ENCODE peak calls at places on chromosomes 5 and 9, in four cellular contexts. S is cardiac fibroblast, H is endothelial cell of umbilical vein, C is progenitor cell of endocrine pancreas. E is an unnamed sample.

GRCh38 chr9:126301985-126302603 is 24.5 kb upstream of the MVB12B start:
- DNase-seq in S (peak; percentile 68), H (peak; percentile 68), C (no peak), E (no peak)

GRCh38 chr5:180437336-180437735 is 56.8 kb upstream of the CNOT6 start:
- DNase-seq in S (no peak), H (no peak), C (no peak), E (no peak)

GRCh38 chr9:97703437-97704326 is 6.5 kb upstream of the XPA start:
- DNase-seq in S (peak; percentile 87), H (peak; percentile 81), C (no peak), E (no peak)

GRCh38 chr9:114685951-114686350 is 4.0 kb upstream of the TEX48 start:
- DNase-seq in S (no peak), H (no peak), C (no peak), E (no peak)

GRCh38 chr9:82466616-82467251 is 478.2 kb downstream of the SPATA31D1 start:
- DNase-seq in S (peak; percentile 7), H (no peak), C (peak; percentile 11), E (no peak)

GRCh38 chr9:135221576-135221950 is 134.1 kb downstream of the OLFM1 start:
- DNase-seq in S (no peak), H (no peak), C (no peak), E (no peak)

GRCh38 chr5:95873351-95873750 is 50.8 kb upstream of the GLRX start:
- DNase-seq in S (no peak), H (no peak), C (no peak), E (no peak)

GRCh38 chr9:36163049-36163839 is 5.9 kb upstream of the CCIN start:
- DNase-seq in S (peak; percentile 89), H (peak; percentile 88), C (no peak), E (no peak)

GRCh38 chr9:12774861-12775367 is at the start of gene LURAP1L:
- DNase-seq in S (peak; percentile 83), H (peak; percentile 73), C (no peak), E (no peak)

GRCh38 chr9:137632432-137633161 is 13.8 kb downstream of the EHMT1 start:
- DNase-seq in S (no peak), H (peak; percentile 81), C (no peak), E (no peak)

GRCh38 chr9:129823163-129823933 is 588 bp downstream of the TOR1A start:
- DNase-seq in S (peak; percentile 39), H (peak; percentile 13), C (no peak), E (no peak)

GRCh38 chr5:81856948-81857928 is 106.3 kb upstream of the SSBP2 start:
- DNase-seq in S (peak; percentile 38), H (peak; percentile 62), C (no peak), E (no peak)

GRCh38 chr9:81984911-81985310 is 3.7 kb upstream of the SPATA31D1 start:
- DNase-seq in S (no peak), H (no peak), C (no peak), E (no peak)

GRCh38 chr5:77181173-77181572 is 29.3 kb upstream of the PDE8B start:
- DNase-seq in S (no peak), H (no peak), C (no peak), E (no peak)

GRCh38 chr9:86868611-86869010 is 78.7 kb downstream of the GAS1 start:
- DNase-seq in S (peak; percentile 18), H (no peak), C (no peak), E (no peak)

GRCh38 chr5:149747141-149747832 is 17.2 kb downstream of the PPARGC1B start:
- DNase-seq in S (no peak), H (no peak), C (no peak), E (no peak)

GRCh38 chr5:61160497-61160896 is 1.8 kb downstream of the SMIM15 start:
- DNase-seq in S (no peak), H (no peak), C (no peak), E (no peak)

GRCh38 chr5:61162010-61162831 is at the start of gene SMIM15:
- DNase-seq in S (peak; percentile 88), H (peak; percentile 82), C (peak; percentile 77), E (peak; percentile 95)

GRCh38 chr5:61159841-61160240 is 2.4 kb downstream of the SMIM15 start:
- DNase-seq in S (peak; percentile 37), H (no peak), C (no peak), E (no peak)

GRCh38 chr5:61162832-61163567 is 732 bp upstream of the SMIM15 start:
- DNase-seq in S (peak; percentile 36), H (peak; percentile 21), C (no peak), E (no peak)

DNA sequence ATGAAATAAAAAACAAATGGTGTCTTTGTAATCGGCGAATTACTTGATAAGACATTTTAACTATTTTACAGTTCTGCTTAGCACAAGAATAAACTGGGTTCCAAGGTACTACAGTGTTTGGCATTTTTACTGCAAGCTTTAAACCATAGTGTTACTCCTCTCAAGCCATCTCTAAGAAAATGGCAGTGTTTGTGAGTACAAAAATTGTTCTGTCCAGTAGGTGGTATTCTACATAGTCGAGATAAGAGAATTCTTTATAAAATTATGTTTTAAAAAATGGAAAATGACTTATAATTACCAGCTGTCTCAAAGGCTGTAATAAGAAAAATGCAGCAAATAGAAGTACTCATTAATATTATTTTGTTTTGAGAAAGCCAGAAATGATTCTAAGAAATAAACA is 3.2 kb downstream of the SMIM15 start:
- DNase-seq in S (no peak), H (no peak), C (no peak), E (no peak)
- TF ChIP-seq CTCF in S (no peak), H (no peak), C (no peak), E (no peak)

DNA sequence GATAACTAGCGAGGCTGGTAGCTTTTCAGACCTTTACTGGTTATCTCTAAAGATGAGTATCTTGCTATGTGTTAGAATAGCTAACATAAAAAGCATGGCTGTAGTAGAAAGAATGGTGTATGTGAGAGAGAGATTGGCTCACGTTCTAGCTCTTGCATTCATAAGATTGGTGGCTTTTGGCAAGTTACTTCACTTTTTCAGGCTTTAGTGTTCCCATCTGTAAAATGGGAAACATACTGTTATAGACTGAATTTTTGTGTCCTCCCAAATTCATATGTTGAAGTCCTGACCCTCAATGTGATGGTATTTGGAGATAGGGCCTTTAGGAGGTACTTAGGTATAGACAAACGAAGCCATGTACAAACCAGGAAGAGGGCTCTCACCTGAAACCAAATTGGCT is 302.4 kb upstream of the KLF4 start:
- DNase-seq in S (no peak), H (no peak), C (no peak), E (no peak)
- TF ChIP-seq CTCF in S (no peak), H (no peak), C (no peak), E (no peak)

GRCh38 chr5:162227075-162227474 is 159.5 kb downstream of the GABRG2 start:
- DNase-seq in S (no peak), H (no peak), C (no peak), E (no peak)
- TF ChIP-seq CTCF in S (no peak), H (no peak), C (peak; percentile 23), E (no peak)

DNA sequence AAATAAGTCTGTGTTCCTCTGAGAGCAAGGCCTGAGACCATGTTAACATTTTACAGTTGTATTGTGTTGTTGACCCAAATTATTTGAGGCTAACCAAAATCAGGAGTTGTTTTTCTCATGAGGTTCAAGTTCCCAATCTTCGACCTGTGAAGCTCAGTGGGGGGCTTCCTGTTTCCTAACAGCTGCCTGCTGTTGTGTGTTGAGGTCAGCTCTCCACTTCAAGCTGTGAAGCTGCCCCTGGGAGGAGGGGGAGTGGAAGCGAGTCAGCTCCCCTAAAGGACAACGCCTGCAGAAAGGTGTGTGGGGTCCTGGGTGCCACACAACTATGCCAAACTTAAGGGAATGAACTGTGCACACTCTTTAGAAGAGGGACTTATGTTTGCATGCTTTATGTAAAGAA is 295.5 kb downstream of the IRX1 start:
- DNase-seq in S (no peak), H (no peak), C (no peak), E (no peak)
- TF ChIP-seq CTCF in S (no peak), H (no peak), C (no peak), E (no peak)

DNA sequence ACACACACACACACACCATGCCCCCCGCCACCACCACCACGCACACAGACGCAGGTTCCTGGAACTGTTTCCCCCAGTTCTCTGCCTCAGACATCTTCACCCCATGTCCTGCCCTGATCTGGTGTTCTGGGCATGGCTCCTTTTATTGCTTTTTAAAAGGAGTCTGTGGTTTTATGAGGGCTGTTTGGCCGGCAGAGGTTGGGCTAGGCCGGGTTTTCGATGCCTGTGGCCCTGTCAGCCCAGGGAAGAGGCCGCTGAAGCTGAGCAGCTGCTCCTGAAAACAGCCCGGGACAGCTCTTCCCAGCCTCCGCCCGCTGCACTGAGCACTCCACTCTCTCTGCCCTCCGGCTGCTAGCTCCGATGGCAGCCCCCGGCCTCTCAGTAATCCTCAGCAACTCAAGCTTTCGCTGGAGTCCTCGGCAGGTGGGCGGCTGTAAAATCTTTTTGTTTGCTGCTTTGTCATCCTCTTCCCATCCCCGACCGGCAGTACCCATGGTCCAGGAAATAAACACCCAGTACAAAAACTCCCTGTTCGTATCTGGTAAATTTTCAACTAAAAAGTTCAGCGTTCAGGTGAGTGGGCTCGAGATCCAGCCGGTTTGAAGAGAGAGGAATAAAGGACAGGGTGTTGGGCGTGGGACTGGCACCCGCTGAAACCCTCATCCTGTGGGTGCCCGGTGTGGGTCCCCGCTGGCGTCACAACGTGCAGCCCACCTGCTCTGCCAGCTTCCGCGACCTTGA is 103.0 kb upstream of the ERCC6L2 start:
- DNase-seq in S (peak; percentile 78), H (no peak), C (no peak), E (no peak)
- TF ChIP-seq CTCF in S (no peak), H (no peak), C (no peak), E (no peak)

GRCh38 chr5:150999704-151000452 is 20.5 kb upstream of the GPX3 start:
- DNase-seq in S (peak; percentile 60), H (no peak), C (no peak), E (no peak)
- TF ChIP-seq CTCF in S (no peak), H (no peak), C (no peak), E (no peak)

E was measured in CD14-positive monocyte.